ENCODE peak calls at places on chromosomes 13 and 19, in nine cellular contexts. P is nephron progenitor cell; S is upper lobe of right lung; J is A673; K is CD8-positive, alpha-beta T cell; C is endothelial cell; F is AG10803; G is progenitor cell of endocrine pancreas; M is brain microvascular endothelial cell. V is an unnamed sample.

GRCh38 chr13:24511019-24511823 is 1.4 kb downstream of the PARP4 start:
- DNase-seq in K (peak; percentile 41), M (peak; percentile 86), P (no peak), S (no peak), J (peak; percentile 73), C (no peak), F (peak; percentile 84), G (no peak), V (no peak)

GRCh38 chr19:31448221-31448657 is 99.0 kb upstream of the TSHZ3 start:
- DNase-seq in J (peak; percentile 25), P (no peak), F (peak; percentile 86), C (no peak), S (peak; percentile 72), M (peak; percentile 65), G (no peak), K (no peak), V (no peak)

GRCh38 chr13:72643339-72643989 is 84.0 kb downstream of the MZT1 start:
- DNase-seq in G (no peak), C (peak; percentile 64), F (peak; percentile 25), S (no peak), M (peak; percentile 70), K (peak; percentile 34), P (peak; percentile 42), J (peak; percentile 54), V (peak; percentile 53)

GRCh38 chr13:32254916-32255743 is 60.0 kb downstream of the ZAR1L start:
- DNase-seq in M (no peak), J (no peak), F (no peak), C (no peak), G (no peak), S (no peak), K (no peak), P (no peak), V (no peak)

GRCh38 chr19:8690753-8691539 is 7.6 kb downstream of the ACTL9 start:
- DNase-seq in G (no peak), M (no peak), S (no peak), J (no peak), C (no peak), F (no peak), K (no peak), P (no peak), V (no peak)

GRCh38 chr19:29806098-29806866 is 5.5 kb upstream of the CCNE1 start:
- DNase-seq in G (no peak), F (peak; percentile 20), S (no peak), M (peak; percentile 32), J (peak; percentile 26), C (no peak), P (no peak), K (no peak), V (no peak)

GRCh38 chr19:32012206-32012605 is 333.2 kb upstream of the ZNF507 start:
- DNase-seq in C (no peak), F (no peak), P (no peak), S (no peak), J (no peak), G (no peak), M (no peak), K (no peak), V (no peak)

GRCh38 chr13:28750187-28751045 is 31.6 kb upstream of the SLC46A3 start:
- DNase-seq in J (peak; percentile 47), K (no peak), G (no peak), P (no peak), F (peak; percentile 46), M (no peak), C (no peak), S (no peak), V (no peak)

GRCh38 chr19:19111967-19112580 is 26.2 kb downstream of the TMEM161A start:
- DNase-seq in F (no peak), S (no peak), G (no peak), P (no peak), C (no peak), K (no peak), J (no peak), M (no peak), V (no peak)

GRCh38 chr19:11373166-11373884 is 1.1 kb upstream of the SWSAP1 start:
- DNase-seq in P (peak; percentile 64), F (peak; percentile 6), M (no peak), K (no peak), J (peak; percentile 61), G (peak; percentile 37), S (peak; percentile 74), C (no peak), V (no peak)

GRCh38 chr19:19540707-19541515 is 2.8 kb downstream of the CILP2 start:
- DNase-seq in J (peak; percentile 59), G (peak; percentile 33), K (peak; percentile 79), S (peak; percentile 76), C (peak; percentile 47), M (no peak), P (peak; percentile 70), F (no peak), V (peak; percentile 47)

GRCh38 chr13:73918691-73919090 is 215.5 kb downstream of the KLF12 start:
- DNase-seq in C (no peak), K (no peak), S (no peak), J (no peak), G (no peak), P (no peak), F (no peak), M (no peak), V (no peak)

GRCh38 chr13:44142911-44143665 is 230.5 kb upstream of the SERP2 start:
- DNase-seq in M (peak; percentile 80), C (no peak), K (no peak), J (no peak), G (no peak), S (no peak), P (no peak), F (no peak), V (no peak)

GRCh38 chr13:44140146-44140545 is 233.5 kb upstream of the SERP2 start:
- DNase-seq in C (no peak), M (no peak), J (no peak), K (no peak), G (no peak), F (no peak), S (no peak), P (no peak), V (no peak)

GRCh38 chr13:44141213-44141724 is 232.4 kb upstream of the SERP2 start:
- DNase-seq in P (no peak), M (no peak), C (no peak), G (no peak), J (peak; percentile 13), K (no peak), F (peak; percentile 31), S (peak; percentile 64), V (no peak)

GRCh38 chr13:44142540-44142867 is 231.1 kb upstream of the SERP2 start:
- DNase-seq in K (no peak), P (no peak), S (no peak), M (no peak), G (no peak), C (peak; percentile 8), J (no peak), F (no peak), V (no peak)

GRCh38 chr13:44141725-44142539 is 231.7 kb upstream of the SERP2 start:
- DNase-seq in K (peak; percentile 84), J (peak; percentile 89), P (peak; percentile 100), S (peak; percentile 99), M (peak; percentile 93), F (peak; percentile 96), G (peak; percentile 100), C (peak; percentile 100), V (peak; percentile 91)
- TF ChIP-seq CTCF in K (no peak), J (no peak), P (no peak), S (no peak), M (no peak), F (no peak), G (peak; percentile 20), C (no peak), V (no peak)

GRCh38 chr19:3585301-3586123 is at the start of gene GIPC3:
- DNase-seq in C (peak; percentile 39), J (no peak), M (no peak), P (peak; percentile 57), F (no peak), G (no peak), S (no peak), K (no peak), V (no peak)
- TF ChIP-seq CTCF in C (no peak), J (no peak), M (no peak), P (no peak), F (no peak), G (no peak), S (no peak), K (no peak), V (no peak)

GRCh38 chr19:1363599-1363998 is 20.1 kb upstream of the NDUFS7 start:
- DNase-seq in G (no peak), F (no peak), C (no peak), S (no peak), K (peak; percentile 57), J (no peak), M (no peak), P (no peak), V (no peak)

GRCh38 chr19:1362385-1363257 is 21.1 kb upstream of the NDUFS7 start:
- DNase-seq in S (no peak), P (no peak), F (no peak), J (no peak), G (no peak), K (peak; percentile 1), C (no peak), M (no peak), V (no peak)

GRCh38 chr19:1360126-1360817 is 23.4 kb upstream of the NDUFS7 start:
- DNase-seq in J (peak; percentile 35), P (no peak), G (no peak), C (no peak), K (no peak), F (no peak), S (no peak), M (no peak), V (no peak)

GRCh38 chr19:1361601-1362384 is 21.9 kb upstream of the NDUFS7 start:
- DNase-seq in F (peak; percentile 55), K (no peak), M (peak; percentile 69), J (peak; percentile 85), G (no peak), S (no peak), C (no peak), P (no peak), V (no peak)

GRCh38 chr19:1360818-1361461 is 22.8 kb upstream of the NDUFS7 start:
- DNase-seq in G (no peak), S (peak; percentile 74), F (peak; percentile 89), C (no peak), J (peak; percentile 89), P (peak; percentile 67), M (peak; percentile 49), K (no peak), V (no peak)
- TF ChIP-seq CTCF in G (no peak), S (no peak), F (no peak), C (no peak), J (no peak), P (no peak), M (no peak), K (no peak), V (no peak)

DNA sequence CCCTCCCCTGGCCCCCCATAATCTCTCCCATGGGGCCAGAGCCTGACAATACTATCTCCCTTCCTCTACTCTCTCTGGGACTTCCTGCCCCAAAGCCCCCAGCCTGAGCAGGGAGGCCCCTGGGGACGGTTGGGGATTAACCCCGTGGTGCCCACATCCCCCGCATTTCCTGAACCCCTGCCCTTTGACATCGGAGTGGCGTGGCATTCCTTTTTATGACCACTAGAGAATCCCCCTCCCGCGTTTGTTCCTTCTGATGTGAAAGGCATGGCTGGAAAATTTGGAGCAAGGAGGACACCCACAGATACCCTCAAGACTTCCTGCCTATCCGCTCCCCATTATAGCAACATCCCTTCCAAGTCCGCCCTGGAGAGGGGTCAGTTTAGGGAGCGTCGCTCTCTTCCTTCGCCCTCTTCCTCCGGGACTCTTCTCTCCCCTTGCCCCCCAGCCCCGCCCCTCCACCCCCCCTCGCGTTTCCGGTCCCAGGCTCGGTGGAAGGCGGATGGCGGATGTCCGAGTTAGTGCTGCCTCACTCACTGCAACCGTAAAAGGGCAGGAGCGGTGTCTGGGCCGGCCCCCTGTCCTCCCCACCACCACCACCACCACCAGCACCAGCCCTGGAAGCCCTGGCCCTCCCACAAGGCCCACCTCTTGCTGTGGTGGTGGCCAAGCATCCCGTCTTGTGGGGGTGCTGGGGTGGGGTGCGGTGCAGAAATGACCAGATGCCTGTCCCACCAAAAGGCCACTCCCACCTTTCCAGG is 1.8 kb downstream of the VASP start:
- DNase-seq in C (peak; percentile 78), P (peak; percentile 66), G (no peak), S (peak; percentile 84), J (peak; percentile 77), K (no peak), F (peak; percentile 66), M (peak; percentile 71), V (peak; percentile 54)
- TF ChIP-seq CTCF in C (peak; percentile 11), P (no peak), G (no peak), S (no peak), J (no peak), K (no peak), F (no peak), M (no peak), V (no peak)